ENCODE peak calls at places on chromosomes 2 and 18, in four cellular contexts. O is AG08396; F is CD8-positive, alpha-beta memory T cell; R is activated T-helper 9 cell treated with anti-CD3 and anti-CD28 coated beads, Interleukin-2, amount 50 U/mL, for 16 hours. X is an unnamed sample.

GRCh38 chr2:240790370-240791210 is 29.4 kb downstream of the KIF1A start:
- DNase-seq in F (no peak), R (no peak), O (no peak), X (no peak)

GRCh38 chr2:134200024-134200423 is 53.8 kb upstream of the MGAT5 start:
- DNase-seq in F (no peak), O (no peak), R (no peak), X (no peak)

GRCh38 chr2:233026211-233026813 is 6.2 kb upstream of the NEU2 start:
- DNase-seq in O (peak), R (no peak), F (no peak), X (no peak)

GRCh38 chr2:203804766-203805484 is 62.6 kb upstream of the CTLA4 start:
- DNase-seq in O (no peak), F (no peak), R (no peak), X (no peak)

GRCh38 chr2:17648571-17648970 is 105.0 kb downstream of the SMC6 start:
- DNase-seq in R (no peak), O (no peak), F (no peak), X (no peak)

GRCh38 chr2:217643814-217644301 is 358.9 kb downstream of the TNS1 start:
- DNase-seq in R (no peak), O (no peak), F (no peak), X (no peak)

GRCh38 chr2:120750488-120751210 is 15.0 kb downstream of the GLI2 start:
- DNase-seq in O (no peak), R (no peak), F (no peak), X (no peak)

GRCh38 chr18:70920840-70921374 is 632.1 kb downstream of the SOCS6 start:
- DNase-seq in O (no peak), F (no peak), R (no peak), X (no peak)

GRCh38 chr18:63336366-63337099 is 17.0 kb upstream of the BCL2 start:
- DNase-seq in R (no peak), O (peak), F (no peak), X (no peak)

GRCh38 chr2:157572725-157573124 is 55.9 kb downstream of the ACVR1C start:
- DNase-seq in F (no peak), R (no peak), O (no peak), X (no peak)

GRCh38 chr2:240200230-240201051 is 60.0 kb upstream of the OTOS start:
- DNase-seq in F (no peak), R (no peak), O (no peak), X (no peak)

GRCh38 chr2:3522851-3523481 is 3.6 kb upstream of the ADI1 start:
- DNase-seq in O (peak), F (no peak), R (no peak), X (no peak)

GRCh38 chr2:231727621-231728020 is 19.3 kb downstream of the PTMA start:
- DNase-seq in F (no peak), R (no peak), O (no peak), X (no peak)

GRCh38 chr2:52611757-52612156 is 1155.8 kb upstream of the CHAC2 start:
- DNase-seq in R (no peak), O (no peak), F (no peak), X (no peak)

GRCh38 chr2:42009657-42010580 is 37.9 kb upstream of the PKDCC start:
- DNase-seq in R (no peak), F (no peak), O (no peak), X (peak)

GRCh38 chr18:26003391-26003790 is 87.0 kb downstream of the SS18 start:
- DNase-seq in O (no peak), F (no peak), R (no peak), X (no peak)

GRCh38 chr2:147320148-147320547 is 524.7 kb upstream of the ACVR2A start:
- DNase-seq in R (no peak), F (no peak), O (no peak), X (no peak)

GRCh38 chr2:41926614-41927580 is 120.9 kb upstream of the PKDCC start:
- DNase-seq in R (no peak), F (no peak), O (no peak), X (no peak)

GRCh38 chr18:43060020-43060419 is 55.5 kb downstream of the RIT2 start:
- DNase-seq in F (no peak), R (no peak), O (peak), X (no peak)

GRCh38 chr2:239555566-239555895 is 154.7 kb upstream of the HDAC4 start:
- DNase-seq in F (no peak), O (no peak), R (no peak), X (no peak)

GRCh38 chr2:212294816-212295215 is 243.8 kb downstream of the ERBB4 start:
- DNase-seq in R (no peak), O (no peak), F (no peak), X (no peak)

GRCh38 chr18:79645291-79645983 is 34.2 kb upstream of the CTDP1 start:
- DNase-seq in F (no peak), O (no peak), R (no peak), X (no peak)

GRCh38 chr2:126639276-126639675 is 16.7 kb upstream of the GYPC start:
- DNase-seq in O (no peak), R (no peak), F (no peak), X (no peak)

GRCh38 chr18:23684515-23685197 is 4.6 kb upstream of the LAMA3 start:
- DNase-seq in F (no peak), R (no peak), O (no peak), X (no peak)

GRCh38 chr2:196927318-196928225 is 1.1 kb upstream of the PGAP1 start:
- DNase-seq in F (no peak), R (peak), O (peak), X (peak)

GRCh38 chr2:120346667-120347358 is 877 bp downstream of the INHBB start:
- DNase-seq in F (no peak), O (peak), R (no peak), X (peak)

GRCh38 chr2:61784643-61785042 is 69.2 kb downstream of the FAM161A start:
- DNase-seq in R (no peak), O (no peak), F (no peak), X (no peak)

X was measured in stimulated activated effector memory CD8-positive, alpha-beta T cell treated with anti-CD3 and anti-CD28 coated beads, Interleukin-12 subunit alpha, Interleukin-12 subunit beta, amount 100 ng/mL, for 72 hours.